ENCODE peak calls at places on chromosomes 5 and 9, in ten cellular contexts. J is A549; M is CD8-positive, alpha-beta T cell; H is HT1080; L is activated CD8-positive, alpha-beta memory T cell treated with anti-CD3 and anti-CD28 coated beads for 4 hours; D is neural crest cell; K is fibroblast of the aortic adventitia; O is hypothalamus; W is right cardiac atrium; R is stimulated activated naive CD4-positive, alpha-beta T cell. V is an unnamed sample.
A peak's percentile ranks its signal among the peaks of the same experiment; 100 is the strongest.

GRCh38 chr9:503331-503730 is 288.7 kb downstream of the DOCK8 start:
- DNase-seq in L (no peak), O (no peak), R (no peak), H (no peak), J (no peak), M (no peak), D (no peak), K (no peak), W (no peak), V (no peak)

GRCh38 chr5:122362361-122362760 is 50.3 kb downstream of the SNCAIP start:
- DNase-seq in D (no peak), W (no peak), R (no peak), H (no peak), O (no peak), J (no peak), M (no peak), L (no peak), K (peak; percentile 52), V (no peak)

GRCh38 chr5:141957367-141957993 is 522 bp downstream of the PCDH12 start:
- DNase-seq in J (no peak), M (no peak), H (no peak), R (no peak), O (no peak), K (no peak), D (no peak), W (no peak), L (no peak), V (no peak)

GRCh38 chr5:141641634-141642278 is 5.0 kb downstream of the RELL2 start:
- DNase-seq in L (no peak), R (no peak), J (peak; percentile 89), O (no peak), D (no peak), K (peak; percentile 59), W (no peak), H (peak; percentile 85), M (no peak), V (no peak)

GRCh38 chr5:65261499-65261898 is 220.2 kb downstream of the ADAMTS6 start:
- DNase-seq in J (no peak), O (no peak), H (peak; percentile 6), K (peak; percentile 13), D (no peak), W (no peak), R (no peak), M (no peak), L (no peak), V (no peak)

GRCh38 chr5:169545762-169546161 is 37.8 kb upstream of the SPDL1 start:
- DNase-seq in L (no peak), K (no peak), D (no peak), O (no peak), J (peak; percentile 21), W (no peak), H (peak; percentile 64), M (no peak), R (no peak), V (no peak)

GRCh38 chr9:94168203-94169000 is 84.1 kb downstream of the PTPDC1 start:
- DNase-seq in D (no peak), L (no peak), O (no peak), H (no peak), J (no peak), W (no peak), R (no peak), K (no peak), M (no peak), V (no peak)

GRCh38 chr5:150396247-150396646 is 16.5 kb downstream of the CD74 start:
- DNase-seq in H (no peak), O (no peak), M (no peak), J (no peak), R (no peak), L (no peak), K (no peak), W (no peak), D (no peak), V (no peak)

GRCh38 chr5:94613583-94613982 is 4.8 kb downstream of the KIAA0825 start:
- DNase-seq in H (no peak), O (no peak), L (no peak), J (peak; percentile 6), M (no peak), D (no peak), R (no peak), W (no peak), K (peak; percentile 5), V (no peak)

GRCh38 chr5:178532666-178533065 is 57.5 kb downstream of the COL23A1 start:
- DNase-seq in J (no peak), O (no peak), K (no peak), L (no peak), D (no peak), R (no peak), H (no peak), M (no peak), W (no peak), V (no peak)

GRCh38 chr9:107755267-107755666 is 265.7 kb upstream of the KLF4 start:
- DNase-seq in J (no peak), H (peak; percentile 98), M (no peak), K (peak; percentile 41), O (no peak), L (no peak), R (no peak), D (no peak), W (no peak), V (no peak)

GRCh38 chr5:52073993-52074689 is 690.9 kb downstream of the ISL1 start:
- DNase-seq in K (no peak), R (no peak), W (no peak), D (no peak), O (no peak), J (no peak), H (peak; percentile 2), M (no peak), L (no peak), V (no peak)

GRCh38 chr5:179207920-179208705 is 137.1 kb downstream of the ADAMTS2 start:
- DNase-seq in O (no peak), M (no peak), L (no peak), K (no peak), J (no peak), R (no peak), D (no peak), H (no peak), W (no peak), V (no peak)

GRCh38 chr5:127450046-127450445 is 67.4 kb upstream of the PRRC1 start:
- DNase-seq in R (no peak), W (no peak), L (no peak), D (no peak), H (no peak), M (no peak), J (no peak), K (no peak), O (no peak), V (no peak)

GRCh38 chr5:85605381-85605780 is 1012.4 kb upstream of the COX7C start:
- DNase-seq in W (no peak), D (no peak), H (no peak), J (no peak), R (no peak), O (no peak), K (no peak), L (no peak), M (no peak), V (no peak)

GRCh38 chr9:131402738-131403492 is 9.0 kb downstream of the PRRC2B start:
- DNase-seq in R (no peak), J (peak; percentile 64), L (no peak), M (no peak), D (peak; percentile 49), K (peak; percentile 94), W (peak; percentile 93), H (peak; percentile 83), O (peak; percentile 48), V (no peak)

GRCh38 chr5:132006331-132007120 is 4.9 kb downstream of the ACSL6 start:
- DNase-seq in D (no peak), M (no peak), R (no peak), J (no peak), H (no peak), O (no peak), W (no peak), K (no peak), L (no peak), V (no peak)

GRCh38 chr9:95876595-95876994 is 1.1 kb downstream of the ERCC6L2 start:
- DNase-seq in H (peak; percentile 34), D (no peak), W (no peak), J (no peak), K (peak; percentile 22), R (no peak), L (no peak), M (no peak), O (no peak), V (no peak)

GRCh38 chr5:80703747-80704146 is 49.0 kb upstream of the DHFR start:
- DNase-seq in M (no peak), D (no peak), L (no peak), H (no peak), K (peak; percentile 4), O (no peak), J (no peak), R (no peak), W (no peak), V (no peak)

GRCh38 chr5:157892974-157893373 is 34.0 kb upstream of the CLINT1 start:
- DNase-seq in M (no peak), L (no peak), H (no peak), R (no peak), J (no peak), K (no peak), W (no peak), D (no peak), O (no peak), V (no peak)

GRCh38 chr9:134950811-134951210 is 33.1 kb upstream of the FCN1 start:
- DNase-seq in J (no peak), O (no peak), R (no peak), K (no peak), W (no peak), L (no peak), M (no peak), H (no peak), D (no peak), V (no peak)

GRCh38 chr5:137254153-137254552 is 245.0 kb downstream of the SPOCK1 start:
- DNase-seq in R (no peak), O (no peak), H (no peak), K (peak; percentile 95), W (no peak), L (no peak), D (no peak), M (no peak), J (no peak), V (no peak)

GRCh38 chr9:119289740-119290139 is 79.5 kb downstream of the BRINP1 start:
- DNase-seq in H (peak; percentile 29), M (no peak), K (peak; percentile 37), O (no peak), D (peak; percentile 65), L (no peak), W (peak; percentile 38), J (peak; percentile 9), R (no peak), V (no peak)

GRCh38 chr5:154758977-154759376 is 3.8 kb downstream of the LARP1 start:
- DNase-seq in R (no peak), J (no peak), O (no peak), D (no peak), K (no peak), L (no peak), M (no peak), H (no peak), W (no peak), V (no peak)

GRCh38 chr9:123999668-124000067 is 11.9 kb upstream of the LHX2 start:
- DNase-seq in J (peak; percentile 15), H (no peak), R (no peak), O (no peak), M (no peak), D (no peak), W (no peak), K (no peak), L (no peak), V (no peak)

GRCh38 chr5:121640298-121640697 is 211.4 kb upstream of the FTMT start:
- DNase-seq in K (no peak), J (no peak), L (no peak), R (no peak), H (no peak), O (no peak), M (no peak), D (no peak), W (no peak), V (no peak)

GRCh38 chr9:69325409-69326212 is 596 bp downstream of the ENTREP1 start:
- DNase-seq in M (no peak), J (peak; percentile 14), L (no peak), H (no peak), O (no peak), R (no peak), D (no peak), W (no peak), K (no peak), V (no peak)

GRCh38 chr5:150245111-150245789 is 44.3 kb downstream of the CAMK2A start:
- DNase-seq in M (no peak), O (no peak), J (no peak), R (no peak), H (no peak), D (peak; percentile 32), W (peak; percentile 59), L (no peak), K (peak; percentile 53), V (no peak)

V was measured in stimulated activated CD4-positive, alpha-beta T cell treated with anti-CD3 and anti-CD28 coated beads, TNF-alpha, amount 100 ng/mL, for 1 hour.